ENCODE peak calls at places on chromosomes 11 and 22, in five cellular contexts. X is HepG2, J is H1, U is GM12878, D is K562. R is an unnamed sample.

GRCh38 chr11:128553662-128554392 is 33.5 kb downstream of the ETS1 start:
- DNase-seq in X (no peak), J (no peak), U (no peak), D (no peak), R (no peak)

GRCh38 chr11:65013692-65014145 is 241 bp upstream of the ARL2 start:
- DNase-seq in X (no peak), J (no peak), U (peak; percentile 69), D (peak; percentile 95), R (peak; percentile 95)

GRCh38 chr11:120383518-120384155 is 47.4 kb downstream of the ARHGEF12 start:
- DNase-seq in X (no peak), J (no peak), U (no peak), D (no peak), R (no peak)

GRCh38 chr11:108926522-108927380 is 261.9 kb downstream of the DDX10 start:
- DNase-seq in X (no peak), J (no peak), U (no peak), D (no peak), R (no peak)

GRCh38 chr11:31926816-31927528 is 115.8 kb upstream of the PAX6 start:
- DNase-seq in X (no peak), J (no peak), U (no peak), D (no peak), R (no peak)

GRCh38 chr11:119481667-119482400 is 58.9 kb upstream of the THY1 start:
- DNase-seq in X (no peak), J (no peak), U (no peak), D (no peak), R (no peak)

GRCh38 chr11:43366597-43367121 is 7.9 kb downstream of the TTC17 start:
- DNase-seq in X (no peak), J (no peak), U (no peak), D (peak; percentile 58), R (no peak)

GRCh38 chr11:6258571-6258998 is 1.1 kb upstream of the CCKBR start:
- DNase-seq in X (no peak), J (no peak), U (no peak), D (no peak), R (peak; percentile 36)

GRCh38 chr11:112596324-112596723 is 335.7 kb upstream of the PLET1 start:
- DNase-seq in X (no peak), J (no peak), U (no peak), D (no peak), R (no peak)

GRCh38 chr11:133930053-133930766 is 26.6 kb downstream of the IGSF9B start:
- DNase-seq in X (no peak), J (no peak), U (no peak), D (no peak), R (no peak)

GRCh38 chr22:19871845-19872778 is 17.4 kb upstream of the GNB1L start:
- DNase-seq in X (no peak), J (peak; percentile 45), U (no peak), D (no peak), R (no peak)

GRCh38 chr22:31230155-31230870 is 18.2 kb downstream of the LIMK2 start:
- DNase-seq in X (no peak), J (no peak), U (peak; percentile 57), D (no peak), R (no peak)

GRCh38 chr11:10325398-10326079 is 20.7 kb downstream of the ADM start:
- DNase-seq in X (no peak), J (no peak), U (no peak), D (no peak), R (no peak)

GRCh38 chr11:2302844-2303626 is 1.2 kb downstream of the TSPAN32 start:
- DNase-seq in X (no peak), J (no peak), U (no peak), D (no peak), R (no peak)

GRCh38 chr22:33908201-33909074 is 11.8 kb downstream of the LARGE1 start:
- DNase-seq in X (no peak), J (no peak), U (no peak), D (no peak), R (no peak)

GRCh38 chr22:36528336-36528735 is 630 bp downstream of the EIF3D start:
- DNase-seq in X (no peak), J (no peak), U (no peak), D (no peak), R (no peak)

GRCh38 chr22:36086629-36087254 is 58.1 kb upstream of the RBFOX2 start:
- DNase-seq in X (no peak), J (no peak), U (no peak), D (no peak), R (no peak)

GRCh38 chr11:17538054-17538453 is 6.2 kb downstream of the USH1C start:
- DNase-seq in X (no peak), J (no peak), U (no peak), D (no peak), R (no peak)

GRCh38 chr11:267491-267994 is 10.7 kb upstream of the NLRP6 start:
- DNase-seq in X (no peak), J (no peak), U (peak; percentile 35), D (peak; percentile 75), R (no peak)

GRCh38 chr11:114258696-114259095 is 37.5 kb upstream of the NNMT start:
- DNase-seq in X (no peak), J (no peak), U (no peak), D (no peak), R (no peak)

GRCh38 chr11:130553306-130553705 is 104.9 kb downstream of the ADAMTS15 start:
- DNase-seq in X (no peak), J (no peak), U (no peak), D (no peak), R (no peak)

GRCh38 chr11:12273618-12273995 is 103.8 kb upstream of the PARVA start:
- DNase-seq in X (no peak), J (no peak), U (no peak), D (no peak), R (no peak)

GRCh38 chr11:82191690-82192089 is 542.0 kb downstream of the FAM181B start:
- DNase-seq in X (no peak), J (no peak), U (no peak), D (no peak), R (no peak)

GRCh38 chr11:117725048-117725734 is 71.8 kb downstream of the DSCAML1 start:
- DNase-seq in X (no peak), J (no peak), U (no peak), D (no peak), R (no peak)

GRCh38 chr22:48739348-48740085 is 1088.2 kb downstream of the BRD1 start:
- DNase-seq in X (no peak), J (no peak), U (no peak), D (no peak), R (peak; percentile 11)

GRCh38 chr11:84870486-84870885 is 756.7 kb downstream of the DLG2 start:
- DNase-seq in X (no peak), J (no peak), U (no peak), D (no peak), R (no peak)

DNA sequence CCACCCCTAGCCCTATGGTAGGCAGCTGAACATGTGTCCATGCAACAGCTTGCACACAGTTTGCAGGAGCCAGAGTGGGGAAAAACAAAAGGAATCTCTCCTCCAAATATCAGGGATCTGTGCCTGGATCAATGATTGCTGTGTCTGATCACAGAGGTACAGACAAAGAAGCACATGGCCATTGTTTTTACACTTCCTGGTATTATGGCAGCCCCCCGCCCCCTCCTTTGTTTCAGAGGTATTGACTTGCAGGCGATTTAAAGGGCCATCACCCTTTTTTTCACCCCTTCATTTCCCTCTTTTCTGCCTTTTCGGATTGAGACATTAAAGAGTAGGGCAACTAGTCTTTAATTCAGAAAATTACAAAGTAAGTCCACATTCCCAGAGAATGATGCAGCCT is 453.0 kb upstream of the LUZP2 start:
- DNase-seq in X (no peak), J (no peak), U (no peak), D (no peak), R (peak; percentile 11)
- TF ChIP-seq ATF2 in X (no peak), J (no peak), U (no peak), D (no peak), R (no peak)

GRCh38 chr11:19185036-19185435 is 16.7 kb downstream of the CSRP3 start:
- DNase-seq in X (no peak), J (no peak), U (no peak), D (no peak), R (no peak)

GRCh38 chr11:19181673-19182261 is 20.0 kb downstream of the CSRP3 start:
- DNase-seq in X (no peak), J (no peak), U (no peak), D (no peak), R (no peak)

GRCh38 chr11:19185516-19186052 is 16.2 kb downstream of the CSRP3 start:
- DNase-seq in X (no peak), J (no peak), U (no peak), D (no peak), R (no peak)

GRCh38 chr11:19187101-19187500 is 14.7 kb downstream of the CSRP3 start:
- DNase-seq in X (no peak), J (no peak), U (no peak), D (no peak), R (no peak)

DNA sequence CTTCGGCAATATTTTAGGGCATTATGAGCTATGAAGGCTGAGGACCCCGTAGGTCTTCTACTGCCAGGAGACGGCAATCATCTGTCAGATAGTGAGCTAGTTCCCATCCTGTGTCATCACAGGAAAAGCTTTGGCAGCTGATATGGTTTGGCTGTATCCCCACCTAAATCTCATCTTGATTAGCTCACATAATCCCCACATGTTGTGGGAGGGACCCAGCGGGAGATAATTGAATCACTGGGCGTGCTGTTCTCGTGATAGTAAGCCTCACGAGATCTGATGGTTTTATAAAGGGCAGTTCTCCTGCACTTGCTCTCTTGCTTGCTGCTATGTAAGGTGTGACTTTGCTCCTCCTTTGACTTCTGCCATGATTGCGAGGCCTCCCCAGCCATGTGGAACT is 18.1 kb downstream of the CSRP3 start:
- DNase-seq in X (no peak), J (no peak), U (no peak), D (no peak), R (no peak)
- TF ChIP-seq ATF2 in X (no peak), J (no peak), U (no peak), D (no peak), R (no peak)

GRCh38 chr11:66315921-66316811 is 678 bp downstream of the CD248 start:
- DNase-seq in X (no peak), J (no peak), U (no peak), D (no peak), R (no peak)

GRCh38 chr11:66316849-66317251 is at the start of gene CD248:
- DNase-seq in X (no peak), J (no peak), U (no peak), D (no peak), R (peak; percentile 59)

GRCh38 chr11:66314561-66315497 is 2.0 kb downstream of the CD248 start:
- DNase-seq in X (no peak), J (no peak), U (no peak), D (no peak), R (no peak)

GRCh38 chr11:66314186-66314501 is 2.7 kb downstream of the CD248 start:
- DNase-seq in X (no peak), J (no peak), U (no peak), D (no peak), R (no peak)

DNA sequence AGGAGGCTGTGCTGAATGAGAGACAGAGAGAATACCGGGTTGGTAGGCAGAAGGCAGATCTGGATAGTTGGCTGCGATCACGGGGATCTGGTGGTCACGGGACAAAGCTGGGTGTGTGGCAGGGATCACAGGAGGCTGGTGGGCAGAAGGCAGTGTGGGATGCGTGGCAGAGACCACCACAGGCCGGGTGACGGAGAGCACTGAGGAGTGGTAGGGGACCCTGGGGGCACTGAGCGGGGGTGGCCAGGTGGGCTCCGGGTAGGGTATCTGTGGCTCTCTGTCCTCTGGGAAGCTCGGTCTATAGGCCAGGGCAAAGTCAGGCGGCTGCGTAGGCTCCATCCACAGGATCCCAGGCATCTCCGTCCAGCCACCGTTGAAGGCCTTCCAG is 1.4 kb downstream of the CD248 start:
- DNase-seq in X (no peak), J (no peak), U (no peak), D (no peak), R (no peak)
- TF ChIP-seq ATF2 in X (no peak), J (no peak), U (no peak), D (no peak), R (no peak)

GRCh38 chr22:46794067-46794466 is 31.6 kb downstream of the TBC1D22A start:
- DNase-seq in X (no peak), J (no peak), U (no peak), D (no peak), R (no peak)
- TF ChIP-seq ATF2 in X (no peak), J (no peak), U (no peak), D (no peak), R (no peak)

R was measured in WTC11.